ENCODE peak calls at places on chromosomes 13 and 19, in nine cellular contexts. X, R, U, I, A, K, W, L and S are unnamed samples.

GRCh38 chr13:45385912-45386311 is 32.3 kb downstream of the SLC25A30 start:
- DNase-seq in L (no peak), W (no peak), I (no peak), R (no peak), X (no peak), U (no peak), A (no peak), K (no peak), S (no peak)

GRCh38 chr19:495440-496332 is 600 bp upstream of the MADCAM1 start:
- DNase-seq in I (no peak), K (no peak), L (peak; percentile 86), R (no peak), A (peak; percentile 60), X (no peak), W (no peak), U (no peak), S (peak; percentile 58)

GRCh38 chr19:4707956-4708650 is 15.5 kb downstream of the DPP9 start:
- DNase-seq in L (no peak), X (no peak), U (no peak), I (no peak), K (no peak), A (no peak), R (no peak), W (no peak), S (no peak)

GRCh38 chr13:106326751-106327150 is 208.7 kb downstream of the EFNB2 start:
- DNase-seq in X (no peak), K (no peak), R (no peak), W (no peak), L (no peak), I (no peak), U (no peak), A (no peak), S (no peak)

GRCh38 chr13:98706446-98707110 is 45.9 kb downstream of the SLC15A1 start:
- DNase-seq in U (no peak), R (no peak), W (no peak), I (no peak), L (no peak), K (no peak), A (no peak), X (no peak), S (no peak)

GRCh38 chr19:11673608-11674041 is 65.1 kb downstream of the ZNF823 start:
- DNase-seq in I (no peak), L (peak; percentile 87), A (peak; percentile 63), K (no peak), X (peak; percentile 23), R (peak; percentile 57), W (peak; percentile 36), U (peak; percentile 89), S (peak; percentile 65)

GRCh38 chr13:31038834-31039552 is 106.5 kb downstream of the TEX26 start:
- DNase-seq in I (no peak), R (no peak), K (no peak), X (no peak), U (peak; percentile 58), L (no peak), A (no peak), W (peak; percentile 72), S (no peak)

GRCh38 chr13:111912991-111913781 is 153.8 kb upstream of the SOX1 start:
- DNase-seq in K (no peak), R (no peak), W (no peak), U (peak; percentile 77), X (no peak), L (peak; percentile 22), I (no peak), A (no peak), S (no peak)

GRCh38 chr19:11168568-11168967 is 13.0 kb upstream of the SPC24 start:
- DNase-seq in I (no peak), R (no peak), K (no peak), W (no peak), U (no peak), X (peak; percentile 77), L (no peak), A (no peak), S (no peak)

GRCh38 chr19:38648789-38649304 is 1.4 kb downstream of the ACTN4 start:
- DNase-seq in A (no peak), L (no peak), X (no peak), U (no peak), W (no peak), R (no peak), I (no peak), K (no peak), S (no peak)

GRCh38 chr19:30349131-30349730 is 23.0 kb upstream of the ZNF536 start:
- DNase-seq in U (peak; percentile 48), K (no peak), L (peak; percentile 78), R (no peak), A (no peak), W (no peak), X (no peak), I (no peak), S (no peak)

GRCh38 chr19:17234911-17235617 is 9.0 kb downstream of the OCEL1 start:
- DNase-seq in L (peak; percentile 81), W (peak; percentile 74), A (peak; percentile 46), U (no peak), I (peak; percentile 33), R (peak; percentile 15), X (no peak), K (peak; percentile 67), S (no peak)

GRCh38 chr19:8631425-8631819 is 989 bp downstream of the NFILZ start:
- DNase-seq in K (no peak), X (no peak), U (peak; percentile 90), W (no peak), I (no peak), L (no peak), R (no peak), A (peak; percentile 30), S (no peak)

GRCh38 chr13:30798776-30799625 is 63.7 kb downstream of the ALOX5AP start:
- DNase-seq in I (no peak), R (no peak), W (no peak), L (no peak), X (no peak), K (no peak), A (no peak), U (peak; percentile 62), S (no peak)

GRCh38 chr13:108200781-108201398 is 14.4 kb downstream of the LIG4 start:
- DNase-seq in A (no peak), L (no peak), K (no peak), U (no peak), R (no peak), X (no peak), I (no peak), W (no peak), S (no peak)

GRCh38 chr13:87614276-87614675 is 56.9 kb upstream of the SLITRK5 start:
- DNase-seq in R (no peak), A (no peak), I (no peak), L (no peak), W (no peak), X (no peak), K (no peak), U (no peak), S (no peak)

GRCh38 chr19:746956-747355 is 4.0 kb upstream of the MISP start:
- DNase-seq in A (no peak), R (no peak), K (no peak), L (no peak), W (no peak), U (no peak), I (no peak), X (no peak), S (no peak)

GRCh38 chr19:14871619-14872230 is 14.2 kb downstream of the OR7A17 start:
- DNase-seq in W (no peak), K (no peak), L (no peak), I (no peak), U (no peak), X (no peak), A (no peak), R (no peak), S (no peak)

GRCh38 chr13:31775686-31776085 is 36.4 kb downstream of the RXFP2 start:
- DNase-seq in U (no peak), X (no peak), A (no peak), R (no peak), L (no peak), K (no peak), W (no peak), I (no peak), S (no peak)

GRCh38 chr19:28307460-28307859 is 905.5 kb downstream of the UQCRFS1 start:
- DNase-seq in X (no peak), K (no peak), L (no peak), W (no peak), A (no peak), U (no peak), I (no peak), R (no peak), S (no peak)

GRCh38 chr19:28465317-28466086 is 747.4 kb downstream of the UQCRFS1 start:
- DNase-seq in L (no peak), U (peak; percentile 79), W (no peak), X (no peak), K (no peak), R (no peak), I (no peak), A (no peak), S (no peak)

GRCh38 chr13:104984296-104984818 is 1551.1 kb downstream of the EFNB2 start:
- DNase-seq in X (no peak), A (peak; percentile 22), I (no peak), R (no peak), W (peak; percentile 91), L (no peak), K (peak; percentile 17), U (peak; percentile 84), S (no peak)

GRCh38 chr13:62473190-62473943 is 1057.7 kb upstream of the PCDH20 start:
- DNase-seq in U (no peak), K (no peak), A (no peak), I (no peak), L (no peak), W (no peak), R (no peak), X (no peak), S (no peak)

GRCh38 chr19:52963229-52963760 is 614 bp upstream of the ZNF816 start:
- DNase-seq in U (peak; percentile 88), R (no peak), L (peak; percentile 39), I (no peak), W (no peak), A (no peak), K (no peak), X (no peak), S (peak; percentile 14)

GRCh38 chr19:17703823-17704463 is 15.3 kb upstream of the MAP1S start:
- DNase-seq in L (peak; percentile 82), I (peak; percentile 40), A (peak; percentile 68), W (peak; percentile 71), R (peak; percentile 31), K (peak; percentile 76), U (no peak), X (no peak), S (no peak)

GRCh38 chr13:113427562-113428468 is 25.5 kb downstream of the ADPRHL1 start:
- DNase-seq in A (no peak), I (no peak), U (no peak), X (peak; percentile 27), R (no peak), L (no peak), W (no peak), K (no peak), S (no peak)

GRCh38 chr19:2790557-2791271 is 5.4 kb downstream of the THOP1 start:
- DNase-seq in U (no peak), A (no peak), R (no peak), W (no peak), X (no peak), L (no peak), I (no peak), K (no peak), S (no peak)

GRCh38 chr19:55836340-55836739 is at the start of gene NLRP4:
- DNase-seq in K (no peak), U (no peak), X (no peak), L (no peak), R (no peak), I (no peak), A (no peak), W (no peak), S (no peak)

GRCh38 chr19:19568802-19569756 is 31.0 kb downstream of the CILP2 start:
- DNase-seq in R (no peak), I (no peak), L (no peak), U (peak; percentile 64), X (no peak), A (no peak), W (no peak), K (no peak), S (no peak)

GRCh38 chr13:76884571-76885202 is 1.5 kb downstream of the KCTD12 start:
- DNase-seq in K (no peak), X (no peak), L (no peak), I (no peak), W (no peak), U (no peak), A (no peak), R (no peak), S (no peak)

GRCh38 chr13:32056316-32056715 is 24.7 kb downstream of the FRY start:
- DNase-seq in A (no peak), K (no peak), X (no peak), U (no peak), R (no peak), W (no peak), L (no peak), I (no peak), S (no peak)